ENCODE peak calls at places on chromosomes 2 and 18, in four cellular contexts. One of them, this sample, is unnamed.

GRCh38 chr18:25561923-25562322 is 210.0 kb upstream of the ZNF521 start:
- DNase-seq in GF-D8: no peak
- DNase-seq in fibroblast of the conjunctiva: no peak
- DNase-seq in fibroblast of pulmonary artery: peak; percentile 26
- DNase-seq in this sample: peak; percentile 28

GRCh38 chr2:237485844-237486243 is 1.2 kb upstream of the MLPH start:
- DNase-seq in GF-D8: no peak
- DNase-seq in fibroblast of the conjunctiva: no peak
- DNase-seq in fibroblast of pulmonary artery: no peak
- DNase-seq in this sample: peak; percentile 28

GRCh38 chr18:78884502-78884901 is 95.1 kb upstream of the SALL3 start:
- DNase-seq in GF-D8: no peak
- DNase-seq in fibroblast of the conjunctiva: no peak
- DNase-seq in fibroblast of pulmonary artery: no peak
- DNase-seq in this sample: no peak

GRCh38 chr18:52937840-52938239 is 597.8 kb downstream of the DCC start:
- DNase-seq in GF-D8: no peak
- DNase-seq in fibroblast of the conjunctiva: no peak
- DNase-seq in fibroblast of pulmonary artery: no peak
- DNase-seq in this sample: no peak

GRCh38 chr2:223621901-223622300 is 19.7 kb upstream of the SCG2 start:
- DNase-seq in GF-D8: no peak
- DNase-seq in fibroblast of the conjunctiva: no peak
- DNase-seq in fibroblast of pulmonary artery: no peak
- DNase-seq in this sample: no peak

GRCh38 chr2:221573430-221574230 is 1.5 kb upstream of the EPHA4 start:
- DNase-seq in GF-D8: no peak
- DNase-seq in fibroblast of the conjunctiva: peak; percentile 38
- DNase-seq in fibroblast of pulmonary artery: peak; percentile 70
- DNase-seq in this sample: peak; percentile 88

GRCh38 chr2:181953773-181954537 is 31.7 kb upstream of the PPP1R1C start:
- DNase-seq in GF-D8: no peak
- DNase-seq in fibroblast of the conjunctiva: peak; percentile 56
- DNase-seq in fibroblast of pulmonary artery: peak; percentile 78
- DNase-seq in this sample: peak; percentile 69

GRCh38 chr2:175167076-175167791 is 769 bp downstream of the ATF2 start:
- DNase-seq in GF-D8: no peak
- DNase-seq in fibroblast of the conjunctiva: no peak
- DNase-seq in fibroblast of pulmonary artery: peak; percentile 52
- DNase-seq in this sample: peak; percentile 65

GRCh38 chr2:214019229-214019972 is 391.5 kb upstream of the VWC2L start:
- DNase-seq in GF-D8: no peak
- DNase-seq in fibroblast of the conjunctiva: peak; percentile 95
- DNase-seq in fibroblast of pulmonary artery: peak; percentile 95
- DNase-seq in this sample: peak; percentile 94

GRCh38 chr2:88053301-88053700 is 2.3 kb downstream of the KRCC1 start:
- DNase-seq in GF-D8: peak; percentile 51
- DNase-seq in fibroblast of the conjunctiva: peak; percentile 52
- DNase-seq in fibroblast of pulmonary artery: peak; percentile 80
- DNase-seq in this sample: peak; percentile 67

GRCh38 chr18:46843372-46843771 is 73.9 kb downstream of the PIAS2 start:
- DNase-seq in GF-D8: no peak
- DNase-seq in fibroblast of the conjunctiva: no peak
- DNase-seq in fibroblast of pulmonary artery: no peak
- DNase-seq in this sample: no peak

This sample was measured in mesenchymal stem cell.